ENCODE peak calls at places on chromosomes 3 and 15, in five cellular contexts. M, T, I, J and G are unnamed samples.

GRCh38 chr3:156781310-156782230 is 44.6 kb upstream of the LEKR1 start:
- DNase-seq in M (no peak), T (peak), I (no peak), J (no peak), G (no peak)

GRCh38 chr15:67854358-67854757 is 14.5 kb upstream of the RNU6-1 start:
- DNase-seq in M (no peak), T (no peak), I (no peak), J (no peak), G (no peak)

GRCh38 chr15:92599394-92599970 is 56.1 kb downstream of the FAM174B start:
- DNase-seq in M (no peak), T (no peak), I (no peak), J (no peak), G (no peak)

GRCh38 chr15:63983071-63983711 is 63.1 kb downstream of the DAPK2 start:
- DNase-seq in M (no peak), T (no peak), I (no peak), J (no peak), G (no peak)

GRCh38 chr15:76682259-76682658 is 222.9 kb downstream of the SCAPER start:
- DNase-seq in M (no peak), T (no peak), I (no peak), J (no peak), G (no peak)

GRCh38 chr3:89571707-89572106 is 464.3 kb downstream of the EPHA3 start:
- DNase-seq in M (no peak), T (no peak), I (no peak), J (no peak), G (no peak)

GRCh38 chr3:106130384-106131084 is 261.7 kb upstream of the CBLB start:
- DNase-seq in M (no peak), T (no peak), I (no peak), J (no peak), G (no peak)

GRCh38 chr15:55587321-55588069 is 650 bp downstream of the PYGO1 start:
- DNase-seq in M (no peak), T (no peak), I (no peak), J (no peak), G (no peak)

GRCh38 chr3:133547432-133548041 is 25.9 kb upstream of the CDV3 start:
- DNase-seq in M (peak), T (peak), I (peak), J (no peak), G (no peak)

GRCh38 chr3:190865419-190865818 is 2.9 kb upstream of the GMNC start:
- DNase-seq in M (no peak), T (no peak), I (no peak), J (no peak), G (no peak)

GRCh38 chr3:67765575-67765974 is 111.2 kb upstream of the SUCLG2 start:
- DNase-seq in M (no peak), T (no peak), I (no peak), J (no peak), G (no peak)

GRCh38 chr3:179452166-179452544 is 885 bp upstream of the GNB4 start:
- DNase-seq in M (no peak), T (no peak), I (no peak), J (no peak), G (no peak)

GRCh38 chr3:48425281-48425812 is 4.5 kb downstream of the PLXNB1 start:
- DNase-seq in M (no peak), T (peak), I (no peak), J (no peak), G (peak)

GRCh38 chr3:13872451-13872850 is 7.4 kb downstream of the WNT7A start:
- DNase-seq in M (no peak), T (no peak), I (no peak), J (no peak), G (no peak)

GRCh38 chr3:171058058-171058457 is 31.5 kb upstream of the SLC2A2 start:
- DNase-seq in M (no peak), T (no peak), I (no peak), J (no peak), G (no peak)

GRCh38 chr3:23944007-23944760 is 902 bp upstream of the NR1D2 start:
- DNase-seq in M (no peak), T (no peak), I (no peak), J (no peak), G (no peak)

GRCh38 chr3:58025824-58026579 is 17.8 kb downstream of the FLNB start:
- DNase-seq in M (no peak), T (peak), I (no peak), J (no peak), G (no peak)

GRCh38 chr3:192802957-192803899 is 75.9 kb upstream of the FGF12 start:
- DNase-seq in M (no peak), T (no peak), I (no peak), J (peak), G (no peak)

GRCh38 chr3:11362600-11362999 is 90.4 kb downstream of the ATG7 start:
- DNase-seq in M (no peak), T (no peak), I (no peak), J (no peak), G (no peak)

GRCh38 chr3:42936157-42936981 is 30.4 kb downstream of the ZNF662 start:
- DNase-seq in M (no peak), T (peak), I (no peak), J (no peak), G (no peak)

GRCh38 chr3:16103472-16103871 is 71.0 kb upstream of the GALNT15 start:
- DNase-seq in M (no peak), T (no peak), I (no peak), J (no peak), G (no peak)

GRCh38 chr15:95996494-95996893 is 334.0 kb upstream of the NR2F2 start:
- DNase-seq in M (no peak), T (no peak), I (no peak), J (no peak), G (no peak)

GRCh38 chr3:49305608-49306007 is 28.6 kb upstream of the C3orf62 start:
- DNase-seq in M (no peak), T (no peak), I (no peak), J (no peak), G (no peak)

GRCh38 chr15:95690631-95691340 is 639.7 kb upstream of the NR2F2 start:
- DNase-seq in M (no peak), T (no peak), I (no peak), J (no peak), G (no peak)

GRCh38 chr3:38386992-38387750 is 40.6 kb downstream of the XYLB start:
- DNase-seq in M (no peak), T (no peak), I (no peak), J (no peak), G (no peak)

GRCh38 chr3:111096487-111097209 is 25.0 kb downstream of the NECTIN3 start:
- DNase-seq in M (no peak), T (no peak), I (no peak), J (no peak), G (no peak)

DNA sequence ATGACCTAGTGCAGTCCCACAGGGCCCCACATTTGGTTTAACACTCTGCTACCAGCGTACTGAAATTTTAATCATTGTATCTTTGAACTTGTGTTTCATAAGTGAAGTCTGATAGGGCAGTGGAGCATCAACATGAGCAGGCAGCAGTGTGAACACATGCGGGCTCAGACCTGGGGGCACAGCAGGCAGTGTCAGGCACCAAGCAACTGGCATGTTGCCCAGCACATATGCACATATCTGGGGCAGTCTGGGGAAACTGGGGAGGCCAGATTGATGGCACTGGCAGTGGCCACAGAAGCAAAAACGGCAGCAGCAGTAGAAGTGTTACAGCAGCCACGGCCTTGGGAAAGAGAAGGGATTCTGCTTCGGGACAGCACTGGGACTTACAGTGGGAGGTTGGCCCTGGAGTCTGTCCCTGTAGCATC is 353.9 kb upstream of the KCNMB2 start:
- DNase-seq in M (peak), T (no peak), I (no peak), J (no peak), G (peak)
- H3K27ac ChIP-seq in M (no peak), T (no peak), I (no peak), J (no peak), G (peak)

GRCh38 chr3:186991470-186991869 is 61.1 kb downstream of the ST6GAL1 start:
- DNase-seq in M (no peak), T (no peak), I (no peak), J (no peak), G (no peak)
- H3K27ac ChIP-seq in M (peak), T (no peak), I (no peak), J (peak), G (peak)

GRCh38 chr15:80483656-80484055 is 79.5 kb downstream of the ARNT2 start:
- DNase-seq in M (no peak), T (no peak), I (no peak), J (no peak), G (no peak)
- H3K27ac ChIP-seq in M (peak), T (no peak), I (no peak), J (no peak), G (peak)

DNA sequence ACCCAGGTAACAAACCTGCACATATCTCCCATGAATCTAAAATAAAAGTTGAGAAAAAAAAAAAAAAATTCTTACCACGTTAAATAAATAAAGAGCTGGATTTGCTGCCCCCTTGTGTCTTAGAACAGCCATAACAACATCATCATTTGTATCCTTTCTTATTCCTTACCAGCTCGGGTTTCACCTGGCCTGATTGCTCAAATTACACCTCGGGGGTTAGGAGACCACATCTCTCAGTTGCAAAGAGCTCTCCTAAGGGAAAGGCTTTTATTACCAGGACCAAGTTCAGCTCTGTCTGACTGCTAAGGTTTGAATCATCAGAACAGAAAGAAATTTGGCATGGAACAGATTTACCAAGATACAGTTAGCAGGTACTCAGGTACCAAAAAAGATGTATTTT is 25.8 kb upstream of the RPL39L start:
- DNase-seq in M (no peak), T (no peak), I (no peak), J (peak), G (no peak)
- H3K27ac ChIP-seq in M (no peak), T (no peak), I (no peak), J (no peak), G (no peak)

GRCh38 chr3:113105980-113106379 is 105.4 kb upstream of the BOC start:
- DNase-seq in M (no peak), T (no peak), I (no peak), J (no peak), G (no peak)
- H3K27ac ChIP-seq in M (no peak), T (no peak), I (no peak), J (no peak), G (no peak)

DNA sequence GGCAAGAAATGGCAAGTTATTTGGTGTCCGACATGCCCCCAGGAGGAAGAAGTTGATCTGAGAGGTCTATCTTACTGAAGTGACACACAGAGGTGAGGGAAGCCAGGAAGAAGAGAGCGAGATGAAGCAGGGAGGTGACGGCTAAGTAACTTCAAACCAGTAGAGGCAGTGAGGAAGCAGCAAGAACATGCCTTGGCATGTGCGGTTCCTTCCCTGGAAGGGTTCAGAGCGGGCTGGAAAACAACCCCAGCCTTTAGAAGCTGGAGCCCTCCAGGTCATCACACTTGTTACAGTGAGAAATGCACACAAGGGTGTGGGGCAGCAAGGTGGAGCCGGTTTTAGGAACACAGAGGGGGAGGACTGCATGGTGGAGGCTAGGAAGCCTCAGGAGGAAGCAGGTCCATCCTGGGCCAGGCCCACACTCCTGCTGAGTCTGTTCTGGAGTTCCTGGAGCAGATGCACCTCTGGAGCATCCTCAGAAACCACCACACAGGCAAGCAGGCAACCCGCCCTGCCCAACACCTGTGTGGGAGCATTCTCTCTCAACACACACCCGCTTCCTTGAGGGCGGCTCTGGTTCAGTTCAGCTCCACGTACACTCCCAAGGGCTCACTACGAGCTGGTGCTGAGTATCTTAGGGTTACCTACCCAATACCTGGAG is 47.1 kb downstream of the POC1A start:
- DNase-seq in M (no peak), T (no peak), I (no peak), J (no peak), G (no peak)
- H3K27ac ChIP-seq in M (no peak), T (no peak), I (no peak), J (no peak), G (no peak)

GRCh38 chr3:8914491-8914890 is 48.8 kb downstream of the RAD18 start:
- DNase-seq in M (no peak), T (no peak), I (no peak), J (no peak), G (no peak)
- H3K27ac ChIP-seq in M (no peak), T (no peak), I (no peak), J (no peak), G (no peak)

GRCh38 chr15:58393196-58393790 is 38.5 kb upstream of the LIPC start:
- DNase-seq in M (no peak), T (no peak), I (no peak), J (no peak), G (no peak)
- H3K27ac ChIP-seq in M (no peak), T (peak), I (peak), J (no peak), G (no peak)